ENCODE peak calls at places on chromosomes 16 and 17, in four cellular contexts. One of them, this sample, is unnamed.

GRCh38 chr16:81686391-81687182 is 92.5 kb upstream of the PLCG2 start:
- DNase-seq in tibial nerve: no peak
- DNase-seq in pancreas: peak; percentile 18
- DNase-seq in adipocyte: no peak
- DNase-seq in this sample: no peak

GRCh38 chr16:57977418-57978069 is 6.6 kb upstream of the CNGB1 start:
- DNase-seq in tibial nerve: no peak
- DNase-seq in pancreas: no peak
- DNase-seq in adipocyte: no peak
- DNase-seq in this sample: no peak

GRCh38 chr16:5072334-5073278 is 963 bp downstream of the ALG1 start:
- DNase-seq in tibial nerve: no peak
- DNase-seq in adipocyte: no peak
- DNase-seq in pancreas: peak; percentile 12
- DNase-seq in this sample: peak; percentile 28

GRCh38 chr17:74918906-74919305 is 4.1 kb downstream of the USH1G start:
- DNase-seq in adipocyte: no peak
- DNase-seq in pancreas: no peak
- DNase-seq in tibial nerve: no peak
- DNase-seq in this sample: no peak

GRCh38 chr16:51939371-51940005 is 607.5 kb downstream of the TOX3 start:
- DNase-seq in pancreas: no peak
- DNase-seq in tibial nerve: no peak
- DNase-seq in adipocyte: no peak
- DNase-seq in this sample: no peak

GRCh38 chr16:64950262-64950661 is 171.6 kb downstream of the CDH11 start:
- DNase-seq in tibial nerve: no peak
- DNase-seq in pancreas: no peak
- DNase-seq in adipocyte: no peak
- DNase-seq in this sample: no peak

GRCh38 chr16:69108069-69108904 is 2.8 kb downstream of the HAS3 start:
- DNase-seq in pancreas: no peak
- DNase-seq in tibial nerve: no peak
- DNase-seq in adipocyte: no peak
- DNase-seq in this sample: no peak

GRCh38 chr17:77247048-77247541 is 106.3 kb downstream of the SEC14L1 start:
- DNase-seq in adipocyte: peak; percentile 94
- DNase-seq in tibial nerve: peak; percentile 77
- DNase-seq in pancreas: peak; percentile 92
- DNase-seq in this sample: peak; percentile 88

GRCh38 chr16:87765776-87766484 is at the start of gene KLHDC4:
- DNase-seq in pancreas: peak; percentile 95
- DNase-seq in tibial nerve: peak; percentile 89
- DNase-seq in adipocyte: peak; percentile 93
- DNase-seq in this sample: peak; percentile 91

GRCh38 chr17:40293363-40293762 is 5.7 kb downstream of the CDC6 start:
- DNase-seq in pancreas: no peak
- DNase-seq in adipocyte: peak; percentile 29
- DNase-seq in tibial nerve: peak; percentile 56
- DNase-seq in this sample: peak; percentile 42

GRCh38 chr17:49299996-49300395 is 62.1 kb downstream of the ZNF652 start:
- DNase-seq in pancreas: no peak
- DNase-seq in tibial nerve: no peak
- DNase-seq in adipocyte: no peak
- DNase-seq in this sample: no peak

GRCh38 chr17:44677136-44677535 is 12.4 kb downstream of the CCDC43 start:
- DNase-seq in adipocyte: peak; percentile 47
- DNase-seq in tibial nerve: no peak
- DNase-seq in pancreas: no peak
- DNase-seq in this sample: no peak

GRCh38 chr17:19645608-19646250 is 2.8 kb upstream of the ALDH3A2 start:
- DNase-seq in pancreas: no peak
- DNase-seq in tibial nerve: peak; percentile 39
- DNase-seq in adipocyte: no peak
- DNase-seq in this sample: peak; percentile 35

GRCh38 chr17:50406578-50406977 is 9.3 kb upstream of the LRRC59 start:
- DNase-seq in pancreas: no peak
- DNase-seq in adipocyte: no peak
- DNase-seq in tibial nerve: no peak
- DNase-seq in this sample: no peak

GRCh38 chr17:82826956-82827355 is 12.9 kb downstream of the ZNF750 start:
- DNase-seq in adipocyte: no peak
- DNase-seq in tibial nerve: no peak
- DNase-seq in pancreas: no peak
- DNase-seq in this sample: no peak

GRCh38 chr17:19485800-19486340 is 47.8 kb upstream of the SLC47A1 start:
- DNase-seq in tibial nerve: no peak
- DNase-seq in pancreas: no peak
- DNase-seq in adipocyte: no peak
- DNase-seq in this sample: no peak

GRCh38 chr17:4032245-4032644 is 68.0 kb upstream of the ATP2A3 start:
- DNase-seq in tibial nerve: no peak
- DNase-seq in adipocyte: no peak
- DNase-seq in pancreas: no peak
- DNase-seq in this sample: no peak

GRCh38 chr16:60204221-60204620 is 1470.1 kb upstream of the GOT2 start:
- DNase-seq in pancreas: no peak
- DNase-seq in adipocyte: no peak
- DNase-seq in tibial nerve: no peak
- DNase-seq in this sample: no peak

DNA sequence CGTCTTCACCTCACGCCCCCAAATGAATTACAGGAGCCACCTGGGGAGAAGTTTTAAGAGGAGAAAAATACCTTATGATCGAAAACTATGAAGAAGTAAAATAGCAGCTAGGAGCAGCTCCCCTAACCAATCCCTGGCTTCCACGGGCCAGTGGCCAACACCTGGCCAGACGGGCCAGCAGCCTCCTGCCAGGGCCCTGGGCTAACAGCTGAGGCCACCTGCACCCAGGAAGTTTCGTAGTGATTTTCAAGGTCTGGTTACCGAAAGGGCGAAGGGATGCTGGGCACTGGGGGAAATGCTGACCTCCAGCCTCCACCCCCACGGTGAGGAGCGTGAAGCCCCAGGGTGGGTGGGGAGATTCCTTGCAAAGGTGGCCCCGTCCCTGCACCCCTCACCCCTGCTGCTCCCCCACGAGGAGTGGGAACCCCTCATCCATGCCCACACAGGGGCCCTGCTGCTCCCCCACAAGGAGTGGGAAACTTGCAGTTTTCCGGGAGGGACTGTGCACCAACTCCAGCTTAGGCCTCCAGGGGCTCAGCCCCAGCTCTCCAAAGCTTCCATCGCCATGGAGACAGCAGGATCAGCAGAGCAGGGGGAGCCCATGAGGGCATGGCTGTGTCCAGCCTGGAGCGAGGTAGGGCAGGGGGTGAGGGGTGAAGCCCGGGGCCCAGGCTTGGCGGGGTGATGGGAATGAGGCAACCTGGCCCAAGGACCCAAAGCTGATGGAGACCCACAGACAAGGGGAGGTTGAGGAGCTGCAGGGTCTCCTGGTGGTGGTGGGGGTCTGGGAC is 31.9 kb upstream of the ACSF3 start:
- DNase-seq in pancreas: no peak
- DNase-seq in tibial nerve: no peak
- DNase-seq in adipocyte: no peak
- DNase-seq in this sample: no peak
- H3K4me1 ChIP-seq in pancreas: no peaks in the 10 kb centered on the region
- H3K4me1 ChIP-seq in tibial nerve: no peaks in the 10 kb centered on the region
- H3K4me1 ChIP-seq in adipocyte: no peaks in the 10 kb centered on the region
- H3K4me1 ChIP-seq in this sample: no peaks in the 10 kb centered on the region

DNA sequence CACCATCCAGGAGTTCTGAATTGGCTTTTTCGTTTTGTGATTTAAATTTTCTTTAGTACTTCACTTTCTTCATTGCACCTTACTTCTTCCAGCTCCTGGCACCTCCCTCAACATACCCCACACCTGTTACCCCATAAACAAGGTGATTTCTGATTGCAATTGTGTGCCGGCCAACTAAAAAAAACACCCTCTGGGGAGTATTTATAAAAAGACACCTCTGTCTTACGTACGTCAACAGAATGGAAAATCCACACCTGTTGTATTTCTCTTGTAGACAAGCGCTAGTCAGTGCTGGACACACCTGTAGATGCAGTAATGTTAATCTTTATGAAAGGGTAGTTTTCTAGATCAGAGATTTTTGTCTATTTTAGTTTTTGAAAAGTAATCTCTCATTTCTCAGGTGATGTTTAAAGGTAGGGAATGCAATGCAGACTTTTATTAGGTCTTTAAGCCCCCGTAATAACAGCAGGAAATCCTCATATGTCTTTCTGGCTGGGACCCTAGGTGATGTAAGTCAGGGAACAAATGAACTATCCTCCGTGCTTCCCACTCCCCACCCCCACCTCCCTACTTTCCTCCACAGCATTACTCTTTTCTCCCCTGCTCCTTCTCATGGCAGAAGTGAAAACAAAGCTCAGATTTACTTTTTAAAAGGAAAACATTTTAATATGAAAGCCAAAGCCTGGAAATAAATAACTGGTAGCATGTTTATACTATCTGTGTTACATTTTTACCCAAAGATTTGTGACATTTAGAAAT is 4.2 kb downstream of the MSI2 start:
- DNase-seq in pancreas: no peak
- DNase-seq in adipocyte: no peak
- DNase-seq in tibial nerve: no peak
- DNase-seq in this sample: no peak
- H3K4me1 ChIP-seq in pancreas: no peaks in the 10 kb centered on the region
- H3K4me1 ChIP-seq in adipocyte: peaks cover 7% of the 10 kb centered on the region
- H3K4me1 ChIP-seq in tibial nerve: no peaks in the 10 kb centered on the region
- H3K4me1 ChIP-seq in this sample: peaks cover 24% of the 10 kb centered on the region

GRCh38 chr17:11610999-11611566 is 12.8 kb downstream of the DNAH9 start:
- DNase-seq in tibial nerve: no peak
- DNase-seq in adipocyte: no peak
- DNase-seq in pancreas: no peak
- DNase-seq in this sample: no peak

GRCh38 chr17:11612956-11613355 is 14.7 kb downstream of the DNAH9 start:
- DNase-seq in pancreas: no peak
- DNase-seq in adipocyte: no peak
- DNase-seq in tibial nerve: no peak
- DNase-seq in this sample: no peak

DNA sequence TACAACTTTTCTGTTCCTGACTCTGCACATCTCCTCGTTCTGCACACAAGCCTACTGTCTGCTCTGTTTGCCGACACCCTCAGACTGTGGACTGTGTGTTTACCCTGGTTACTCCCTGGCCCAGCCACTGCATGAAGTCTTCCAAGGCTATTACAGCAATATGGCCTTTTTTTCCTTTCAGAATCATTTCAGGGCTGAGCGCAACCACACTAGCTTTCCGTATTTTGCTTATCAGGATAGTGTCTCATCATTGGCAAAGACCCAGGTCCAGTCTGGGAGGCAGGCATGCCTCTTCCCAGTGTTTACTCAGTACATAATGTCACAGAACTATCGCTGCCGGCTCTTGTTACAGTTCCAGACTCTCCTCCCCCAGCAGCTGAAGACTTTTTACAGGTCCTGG is 10.1 kb downstream of the DNAH9 start:
- DNase-seq in adipocyte: no peak
- DNase-seq in tibial nerve: peak; percentile 75
- DNase-seq in pancreas: no peak
- DNase-seq in this sample: peak; percentile 22
- H3K4me1 ChIP-seq in adipocyte: peaks cover 12% of the 10 kb centered on the region
- H3K4me1 ChIP-seq in tibial nerve: no peaks in the 10 kb centered on the region
- H3K4me1 ChIP-seq in pancreas: peaks cover 23% of the 10 kb centered on the region
- H3K4me1 ChIP-seq in this sample: peaks cover 8% of the 10 kb centered on the region

GRCh38 chr16:84412262-84412661 is 43.9 kb downstream of the ATP2C2 start:
- DNase-seq in pancreas: no peak
- DNase-seq in tibial nerve: no peak
- DNase-seq in adipocyte: no peak
- DNase-seq in this sample: no peak
- H3K4me1 ChIP-seq in pancreas: no peaks in the 10 kb centered on the region
- H3K4me1 ChIP-seq in tibial nerve: no peaks in the 10 kb centered on the region
- H3K4me1 ChIP-seq in adipocyte: no peaks in the 10 kb centered on the region
- H3K4me1 ChIP-seq in this sample: no peaks in the 10 kb centered on the region

DNA sequence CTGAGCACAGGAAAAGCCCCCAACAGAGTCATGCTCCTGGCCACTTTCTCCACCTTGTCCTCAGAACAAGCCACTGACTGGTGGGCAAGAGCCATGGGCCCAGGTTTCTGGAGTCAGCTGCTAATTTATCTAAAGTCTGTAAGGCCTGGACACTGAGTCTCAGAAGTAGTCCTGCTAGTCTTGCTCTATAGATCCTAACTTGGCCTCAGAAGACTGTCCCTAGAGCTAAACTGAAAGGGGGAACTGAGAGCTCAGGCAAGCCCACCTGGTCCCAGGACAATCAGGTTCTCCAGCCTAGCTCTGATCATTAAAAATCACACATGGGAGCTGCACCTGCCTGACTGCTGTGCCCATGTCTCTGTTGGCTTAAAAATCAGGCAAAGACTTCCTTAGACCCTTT is 485.8 kb downstream of the SLC39A11 start:
- DNase-seq in pancreas: no peak
- DNase-seq in adipocyte: no peak
- DNase-seq in tibial nerve: no peak
- DNase-seq in this sample: no peak
- H3K4me1 ChIP-seq in pancreas: peaks cover 3% of the 10 kb centered on the region
- H3K4me1 ChIP-seq in adipocyte: peaks cover 25% of the 10 kb centered on the region
- H3K4me1 ChIP-seq in tibial nerve: no peaks in the 10 kb centered on the region
- H3K4me1 ChIP-seq in this sample: no peaks in the 10 kb centered on the region

GRCh38 chr17:13883659-13884058 is 185.6 kb upstream of the COX10 start:
- DNase-seq in tibial nerve: no peak
- DNase-seq in adipocyte: no peak
- DNase-seq in pancreas: no peak
- DNase-seq in this sample: no peak
- H3K4me1 ChIP-seq in tibial nerve: no peaks in the 10 kb centered on the region
- H3K4me1 ChIP-seq in adipocyte: no peaks in the 10 kb centered on the region
- H3K4me1 ChIP-seq in pancreas: no peaks in the 10 kb centered on the region
- H3K4me1 ChIP-seq in this sample: peaks cover 5% of the 10 kb centered on the region

GRCh38 chr17:64459284-64459747 is 10.4 kb downstream of the MILR1 start:
- DNase-seq in tibial nerve: no peak
- DNase-seq in pancreas: no peak
- DNase-seq in adipocyte: peak; percentile 46
- DNase-seq in this sample: no peak

GRCh38 chr17:64460955-64461354 is 12.0 kb downstream of the MILR1 start:
- DNase-seq in tibial nerve: no peak
- DNase-seq in adipocyte: no peak
- DNase-seq in pancreas: no peak
- DNase-seq in this sample: peak; percentile 27

GRCh38 chr17:64458756-64459155 is 9.8 kb downstream of the MILR1 start:
- DNase-seq in tibial nerve: no peak
- DNase-seq in pancreas: no peak
- DNase-seq in adipocyte: no peak
- DNase-seq in this sample: no peak

GRCh38 chr17:64457156-64457555 is 8.2 kb downstream of the MILR1 start:
- DNase-seq in pancreas: no peak
- DNase-seq in adipocyte: peak; percentile 38
- DNase-seq in tibial nerve: no peak
- DNase-seq in this sample: no peak

GRCh38 chr17:64455993-64456885 is 7.3 kb downstream of the MILR1 start:
- DNase-seq in adipocyte: no peak
- DNase-seq in tibial nerve: no peak
- DNase-seq in pancreas: no peak
- DNase-seq in this sample: no peak
- H3K4me1 ChIP-seq in adipocyte: peaks cover 19% of the 10 kb centered on the region
- H3K4me1 ChIP-seq in tibial nerve: no peaks in the 10 kb centered on the region
- H3K4me1 ChIP-seq in pancreas: no peaks in the 10 kb centered on the region
- H3K4me1 ChIP-seq in this sample: no peaks in the 10 kb centered on the region

GRCh38 chr16:8767176-8767575 is 30.3 kb downstream of the TMEM186 start:
- DNase-seq in tibial nerve: no peak
- DNase-seq in adipocyte: no peak
- DNase-seq in pancreas: no peak
- DNase-seq in this sample: no peak
- H3K4me1 ChIP-seq in tibial nerve: no peaks in the 10 kb centered on the region
- H3K4me1 ChIP-seq in adipocyte: no peaks in the 10 kb centered on the region
- H3K4me1 ChIP-seq in pancreas: no peaks in the 10 kb centered on the region
- H3K4me1 ChIP-seq in this sample: no peaks in the 10 kb centered on the region